ENCODE peak calls at places on chromosomes 16 and 17, in eight cellular contexts. One of them, this sample, is unnamed.

GRCh38 chr16:3147046-3147756 is 12.4 kb downstream of the ZNF213 start:
- DNase-seq in stimulated activated CD8-positive, alpha-beta memory T cell treated with anti-CD3 and anti-CD28 coated beads, Interleukin-4, amount 100 ng/mL, for 24 hours: no peak
- DNase-seq in heart right ventricle: no peak
- DNase-seq in CD4-positive, alpha-beta T cell: no peak
- DNase-seq in amniotic stem cell: no peak
- DNase-seq in NCI-H82: no peak
- DNase-seq in cardiac fibroblast: no peak
- DNase-seq in activated CD4-positive, alpha-beta T cell treated with anti-CD3 and anti-CD28 coated beads for 1 hour: no peak
- DNase-seq in this sample: no peak

GRCh38 chr17:49896222-49896621 is 48.4 kb upstream of the TAC4 start:
- DNase-seq in stimulated activated CD8-positive, alpha-beta memory T cell treated with anti-CD3 and anti-CD28 coated beads, Interleukin-4, amount 100 ng/mL, for 24 hours: no peak
- DNase-seq in heart right ventricle: no peak
- DNase-seq in CD4-positive, alpha-beta T cell: no peak
- DNase-seq in amniotic stem cell: no peak
- DNase-seq in NCI-H82: no peak
- DNase-seq in cardiac fibroblast: no peak
- DNase-seq in activated CD4-positive, alpha-beta T cell treated with anti-CD3 and anti-CD28 coated beads for 1 hour: no peak
- DNase-seq in this sample: no peak

GRCh38 chr17:49836111-49837030 is 11.5 kb downstream of the TAC4 start:
- DNase-seq in stimulated activated CD8-positive, alpha-beta memory T cell treated with anti-CD3 and anti-CD28 coated beads, Interleukin-4, amount 100 ng/mL, for 24 hours: no peak
- DNase-seq in heart right ventricle: no peak
- DNase-seq in CD4-positive, alpha-beta T cell: no peak
- DNase-seq in amniotic stem cell: no peak
- DNase-seq in NCI-H82: no peak
- DNase-seq in cardiac fibroblast: peak; percentile 84
- DNase-seq in activated CD4-positive, alpha-beta T cell treated with anti-CD3 and anti-CD28 coated beads for 1 hour: no peak
- DNase-seq in this sample: no peak

GRCh38 chr16:29982560-29983419 is 9.1 kb downstream of the TAOK2 start:
- DNase-seq in stimulated activated CD8-positive, alpha-beta memory T cell treated with anti-CD3 and anti-CD28 coated beads, Interleukin-4, amount 100 ng/mL, for 24 hours: no peak
- DNase-seq in heart right ventricle: no peak
- DNase-seq in CD4-positive, alpha-beta T cell: no peak
- DNase-seq in amniotic stem cell: no peak
- DNase-seq in NCI-H82: no peak
- DNase-seq in cardiac fibroblast: no peak
- DNase-seq in activated CD4-positive, alpha-beta T cell treated with anti-CD3 and anti-CD28 coated beads for 1 hour: no peak
- DNase-seq in this sample: no peak

GRCh38 chr17:68600123-68600880 is 865 bp downstream of the FAM20A start:
- DNase-seq in stimulated activated CD8-positive, alpha-beta memory T cell treated with anti-CD3 and anti-CD28 coated beads, Interleukin-4, amount 100 ng/mL, for 24 hours: no peak
- DNase-seq in heart right ventricle: peak; percentile 55
- DNase-seq in CD4-positive, alpha-beta T cell: no peak
- DNase-seq in amniotic stem cell: no peak
- DNase-seq in NCI-H82: no peak
- DNase-seq in cardiac fibroblast: peak; percentile 29
- DNase-seq in activated CD4-positive, alpha-beta T cell treated with anti-CD3 and anti-CD28 coated beads for 1 hour: no peak
- DNase-seq in this sample: no peak

GRCh38 chr17:57629470-57629869 is 115.6 kb downstream of the CCDC182 start:
- DNase-seq in stimulated activated CD8-positive, alpha-beta memory T cell treated with anti-CD3 and anti-CD28 coated beads, Interleukin-4, amount 100 ng/mL, for 24 hours: no peak
- DNase-seq in heart right ventricle: no peak
- DNase-seq in CD4-positive, alpha-beta T cell: no peak
- DNase-seq in amniotic stem cell: no peak
- DNase-seq in NCI-H82: no peak
- DNase-seq in cardiac fibroblast: no peak
- DNase-seq in activated CD4-positive, alpha-beta T cell treated with anti-CD3 and anti-CD28 coated beads for 1 hour: no peak
- DNase-seq in this sample: no peak

GRCh38 chr17:64074704-64075484 is 54.5 kb upstream of the ICAM2 start:
- DNase-seq in stimulated activated CD8-positive, alpha-beta memory T cell treated with anti-CD3 and anti-CD28 coated beads, Interleukin-4, amount 100 ng/mL, for 24 hours: no peak
- DNase-seq in heart right ventricle: no peak
- DNase-seq in CD4-positive, alpha-beta T cell: no peak
- DNase-seq in amniotic stem cell: no peak
- DNase-seq in NCI-H82: no peak
- DNase-seq in cardiac fibroblast: peak; percentile 69
- DNase-seq in activated CD4-positive, alpha-beta T cell treated with anti-CD3 and anti-CD28 coated beads for 1 hour: no peak
- DNase-seq in this sample: no peak

GRCh38 chr17:65538679-65539529 is 22.5 kb downstream of the AXIN2 start:
- DNase-seq in stimulated activated CD8-positive, alpha-beta memory T cell treated with anti-CD3 and anti-CD28 coated beads, Interleukin-4, amount 100 ng/mL, for 24 hours: no peak
- DNase-seq in heart right ventricle: no peak
- DNase-seq in CD4-positive, alpha-beta T cell: no peak
- DNase-seq in amniotic stem cell: no peak
- DNase-seq in NCI-H82: no peak
- DNase-seq in cardiac fibroblast: no peak
- DNase-seq in activated CD4-positive, alpha-beta T cell treated with anti-CD3 and anti-CD28 coated beads for 1 hour: no peak
- DNase-seq in this sample: no peak

GRCh38 chr16:68590201-68590994 is 51.3 kb downstream of the ZFP90 start:
- DNase-seq in stimulated activated CD8-positive, alpha-beta memory T cell treated with anti-CD3 and anti-CD28 coated beads, Interleukin-4, amount 100 ng/mL, for 24 hours: peak; percentile 43
- DNase-seq in heart right ventricle: peak; percentile 44
- DNase-seq in CD4-positive, alpha-beta T cell: peak; percentile 8
- DNase-seq in amniotic stem cell: no peak
- DNase-seq in NCI-H82: peak; percentile 66
- DNase-seq in cardiac fibroblast: peak; percentile 65
- DNase-seq in activated CD4-positive, alpha-beta T cell treated with anti-CD3 and anti-CD28 coated beads for 1 hour: peak; percentile 43
- DNase-seq in this sample: peak; percentile 17

GRCh38 chr17:9371019-9371418 is 204.6 kb downstream of the STX8 start:
- DNase-seq in stimulated activated CD8-positive, alpha-beta memory T cell treated with anti-CD3 and anti-CD28 coated beads, Interleukin-4, amount 100 ng/mL, for 24 hours: no peak
- DNase-seq in heart right ventricle: no peak
- DNase-seq in CD4-positive, alpha-beta T cell: no peak
- DNase-seq in amniotic stem cell: peak; percentile 43
- DNase-seq in NCI-H82: no peak
- DNase-seq in cardiac fibroblast: peak; percentile 70
- DNase-seq in activated CD4-positive, alpha-beta T cell treated with anti-CD3 and anti-CD28 coated beads for 1 hour: no peak
- DNase-seq in this sample: peak; percentile 79

This sample was measured in RKO.